ENCODE peak calls at places on chromosome 4, in nine cellular contexts. One of them, this sample, is unnamed.

GRCh38 chr4:184647391-184648101 is 1.7 kb downstream of the CASP3 start:
- DNase-seq in A172: peak
- DNase-seq in activated CD4-positive, alpha-beta T cell treated with anti-CD3 and anti-CD28 coated beads, Interleukin-2, amount 50 U/mL, for 24 hours: no peak
- DNase-seq in stimulated activated CD8-positive, alpha-beta memory T cell treated with anti-CD3 and anti-CD28 coated beads, Interleukin-4, amount 100 ng/mL, for 24 hours: no peak
- DNase-seq in astrocyte of the spinal cord: peak
- DNase-seq in fibroblast of pulmonary artery: peak
- DNase-seq in HL-60: no peak
- DNase-seq in astrocyte of the cerebellum: no peak
- DNase-seq in hypothalamus: no peak
- DNase-seq in this sample: no peak

GRCh38 chr4:140188975-140189374 is 35.0 kb upstream of the MAML3 start:
- DNase-seq in activated CD4-positive, alpha-beta T cell treated with anti-CD3 and anti-CD28 coated beads, Interleukin-2, amount 50 U/mL, for 24 hours: no peak
- DNase-seq in astrocyte of the cerebellum: peak
- DNase-seq in hypothalamus: no peak
- DNase-seq in fibroblast of pulmonary artery: peak
- DNase-seq in stimulated activated CD8-positive, alpha-beta memory T cell treated with anti-CD3 and anti-CD28 coated beads, Interleukin-4, amount 100 ng/mL, for 24 hours: no peak
- DNase-seq in A172: peak
- DNase-seq in HL-60: no peak
- DNase-seq in astrocyte of the spinal cord: peak
- DNase-seq in this sample: peak

GRCh38 chr4:1409079-1409805 is 3.0 kb upstream of the NKX1-1 start:
- DNase-seq in astrocyte of the cerebellum: no peak
- DNase-seq in A172: no peak
- DNase-seq in hypothalamus: no peak
- DNase-seq in astrocyte of the spinal cord: no peak
- DNase-seq in HL-60: no peak
- DNase-seq in fibroblast of pulmonary artery: no peak
- DNase-seq in stimulated activated CD8-positive, alpha-beta memory T cell treated with anti-CD3 and anti-CD28 coated beads, Interleukin-4, amount 100 ng/mL, for 24 hours: no peak
- DNase-seq in activated CD4-positive, alpha-beta T cell treated with anti-CD3 and anti-CD28 coated beads, Interleukin-2, amount 50 U/mL, for 24 hours: no peak
- DNase-seq in this sample: no peak

GRCh38 chr4:98653890-98654867 is 4.2 kb downstream of the TSPAN5 start:
- DNase-seq in astrocyte of the cerebellum: peak
- DNase-seq in astrocyte of the spinal cord: peak
- DNase-seq in stimulated activated CD8-positive, alpha-beta memory T cell treated with anti-CD3 and anti-CD28 coated beads, Interleukin-4, amount 100 ng/mL, for 24 hours: no peak
- DNase-seq in fibroblast of pulmonary artery: peak
- DNase-seq in activated CD4-positive, alpha-beta T cell treated with anti-CD3 and anti-CD28 coated beads, Interleukin-2, amount 50 U/mL, for 24 hours: no peak
- DNase-seq in hypothalamus: no peak
- DNase-seq in A172: peak
- DNase-seq in HL-60: no peak
- DNase-seq in this sample: peak

GRCh38 chr4:29553842-29554241 is 1166.3 kb upstream of the PCDH7 start:
- DNase-seq in fibroblast of pulmonary artery: peak
- DNase-seq in HL-60: no peak
- DNase-seq in astrocyte of the spinal cord: peak
- DNase-seq in hypothalamus: no peak
- DNase-seq in activated CD4-positive, alpha-beta T cell treated with anti-CD3 and anti-CD28 coated beads, Interleukin-2, amount 50 U/mL, for 24 hours: no peak
- DNase-seq in stimulated activated CD8-positive, alpha-beta memory T cell treated with anti-CD3 and anti-CD28 coated beads, Interleukin-4, amount 100 ng/mL, for 24 hours: no peak
- DNase-seq in astrocyte of the cerebellum: peak
- DNase-seq in A172: peak
- DNase-seq in this sample: no peak

GRCh38 chr4:165767671-165768070 is 105.4 kb upstream of the TLL1 start:
- DNase-seq in astrocyte of the spinal cord: no peak
- DNase-seq in astrocyte of the cerebellum: no peak
- DNase-seq in fibroblast of pulmonary artery: no peak
- DNase-seq in activated CD4-positive, alpha-beta T cell treated with anti-CD3 and anti-CD28 coated beads, Interleukin-2, amount 50 U/mL, for 24 hours: no peak
- DNase-seq in hypothalamus: no peak
- DNase-seq in A172: no peak
- DNase-seq in stimulated activated CD8-positive, alpha-beta memory T cell treated with anti-CD3 and anti-CD28 coated beads, Interleukin-4, amount 100 ng/mL, for 24 hours: no peak
- DNase-seq in HL-60: no peak
- DNase-seq in this sample: no peak

GRCh38 chr4:94349193-94349592 is 6.6 kb upstream of the HPGDS start:
- DNase-seq in astrocyte of the spinal cord: peak
- DNase-seq in fibroblast of pulmonary artery: peak
- DNase-seq in activated CD4-positive, alpha-beta T cell treated with anti-CD3 and anti-CD28 coated beads, Interleukin-2, amount 50 U/mL, for 24 hours: no peak
- DNase-seq in HL-60: no peak
- DNase-seq in astrocyte of the cerebellum: no peak
- DNase-seq in A172: no peak
- DNase-seq in hypothalamus: no peak
- DNase-seq in stimulated activated CD8-positive, alpha-beta memory T cell treated with anti-CD3 and anti-CD28 coated beads, Interleukin-4, amount 100 ng/mL, for 24 hours: no peak
- DNase-seq in this sample: no peak

GRCh38 chr4:146478009-146478408 is 43.7 kb downstream of the SLC10A7 start:
- DNase-seq in astrocyte of the cerebellum: no peak
- DNase-seq in stimulated activated CD8-positive, alpha-beta memory T cell treated with anti-CD3 and anti-CD28 coated beads, Interleukin-4, amount 100 ng/mL, for 24 hours: no peak
- DNase-seq in fibroblast of pulmonary artery: no peak
- DNase-seq in activated CD4-positive, alpha-beta T cell treated with anti-CD3 and anti-CD28 coated beads, Interleukin-2, amount 50 U/mL, for 24 hours: no peak
- DNase-seq in A172: no peak
- DNase-seq in astrocyte of the spinal cord: no peak
- DNase-seq in HL-60: no peak
- DNase-seq in hypothalamus: no peak
- DNase-seq in this sample: no peak